ENCODE peak calls at places on chromosome 10, in four cellular contexts. T, C, H and G are unnamed samples.

GRCh38 chr10:130137077-130137448 is 872 bp downstream of the GLRX3 start:
- DNase-seq in T (no peak), C (peak; percentile 21), H (no peak), G (no peak)

GRCh38 chr10:42985436-42986316 is 91.2 kb upstream of the RET start:
- DNase-seq in T (no peak), C (no peak), H (peak; percentile 48), G (peak; percentile 57)

GRCh38 chr10:28445511-28445910 is 87.4 kb upstream of the WAC start:
- DNase-seq in T (no peak), C (no peak), H (no peak), G (no peak)

GRCh38 chr10:70381491-70382421 is 669 bp downstream of the LRRC20 start:
- DNase-seq in T (peak; percentile 86), C (no peak), H (no peak), G (no peak)

GRCh38 chr10:12921163-12921562 is 80.3 kb downstream of the CCDC3 start:
- DNase-seq in T (no peak), C (no peak), H (no peak), G (no peak)

GRCh38 chr10:64036306-64036930 is 515.2 kb downstream of the REEP3 start:
- DNase-seq in T (no peak), C (no peak), H (no peak), G (no peak)

GRCh38 chr10:112871021-112871420 is 79.0 kb upstream of the TCF7L2 start:
- DNase-seq in T (no peak), C (no peak), H (no peak), G (no peak)

GRCh38 chr10:57202356-57202755 is 841.3 kb upstream of the ZWINT start:
- DNase-seq in T (no peak), C (no peak), H (no peak), G (no peak)

GRCh38 chr10:48446785-48447184 is 140.3 kb downstream of the MAPK8 start:
- DNase-seq in T (peak; percentile 51), C (no peak), H (no peak), G (no peak)

GRCh38 chr10:112491144-112491543 is 44.1 kb downstream of the VTI1A start:
- DNase-seq in T (no peak), C (no peak), H (no peak), G (no peak)

GRCh38 chr10:103241262-103242011 is 4.2 kb upstream of the RPEL1 start:
- DNase-seq in T (no peak), C (peak; percentile 86), H (no peak), G (no peak)

GRCh38 chr10:115801987-115802386 is 471.0 kb downstream of the GFRA1 start:
- DNase-seq in T (no peak), C (no peak), H (no peak), G (no peak)

GRCh38 chr10:70927221-70927943 is 39.0 kb upstream of the PCBD1 start:
- DNase-seq in T (no peak), C (no peak), H (no peak), G (no peak)

GRCh38 chr10:76025124-76025477 is 593.7 kb downstream of the LRMDA start:
- DNase-seq in T (no peak), C (no peak), H (no peak), G (no peak)

GRCh38 chr10:105068497-105068896 is 427.4 kb downstream of the SORCS3 start:
- DNase-seq in T (no peak), C (peak; percentile 0), H (no peak), G (no peak)

GRCh38 chr10:130141878-130142277 is 5.7 kb downstream of the GLRX3 start:
- DNase-seq in T (no peak), C (no peak), H (no peak), G (no peak)

GRCh38 chr10:128626397-128627060 is 500.3 kb upstream of the MKI67 start:
- DNase-seq in T (no peak), C (no peak), H (no peak), G (no peak)

GRCh38 chr10:10967029-10967428 is 50.6 kb upstream of the CELF2 start:
- DNase-seq in T (no peak), C (no peak), H (no peak), G (no peak)

GRCh38 chr10:108735380-108735779 is 1187.9 kb downstream of the XPNPEP1 start:
- DNase-seq in T (no peak), C (peak; percentile 77), H (no peak), G (no peak)

GRCh38 chr10:98696516-98696915 is 249.8 kb upstream of the HPS1 start:
- DNase-seq in T (no peak), C (no peak), H (no peak), G (no peak)

GRCh38 chr10:120041807-120042545 is 149.4 kb downstream of the SEC23IP start:
- DNase-seq in T (no peak), C (no peak), H (no peak), G (no peak)

GRCh38 chr10:71075066-71075758 is 137.2 kb upstream of the UNC5B start:
- DNase-seq in T (peak; percentile 60), C (no peak), H (peak; percentile 68), G (peak; percentile 54)

DNA sequence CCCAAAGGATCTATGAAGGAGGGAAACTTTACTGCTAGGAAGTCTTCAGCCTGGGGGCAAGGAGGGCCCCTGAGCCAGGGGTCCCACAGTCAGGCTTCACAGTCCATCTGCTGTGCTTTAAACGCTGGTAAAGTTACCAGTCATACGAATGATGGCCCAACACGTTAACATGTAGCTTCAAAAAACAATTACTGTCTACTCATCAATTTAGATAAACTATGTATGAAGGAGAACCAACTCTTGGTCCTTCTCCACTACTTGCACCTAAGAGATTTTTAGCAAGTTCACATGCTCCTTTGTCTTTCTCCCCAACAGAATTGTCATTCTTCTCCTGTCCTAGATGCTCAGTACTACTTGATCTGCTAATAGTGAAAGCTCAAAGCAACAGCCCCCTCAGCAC is 16.6 kb downstream of the JCAD start:
- DNase-seq in T (no peak), C (no peak), H (no peak), G (no peak)
- H3K27ac ChIP-seq in T (no peak overlapping the region), C (no peak overlapping the region), H (no peak overlapping the region), G (peak overlapping the region; percentile 66)

DNA sequence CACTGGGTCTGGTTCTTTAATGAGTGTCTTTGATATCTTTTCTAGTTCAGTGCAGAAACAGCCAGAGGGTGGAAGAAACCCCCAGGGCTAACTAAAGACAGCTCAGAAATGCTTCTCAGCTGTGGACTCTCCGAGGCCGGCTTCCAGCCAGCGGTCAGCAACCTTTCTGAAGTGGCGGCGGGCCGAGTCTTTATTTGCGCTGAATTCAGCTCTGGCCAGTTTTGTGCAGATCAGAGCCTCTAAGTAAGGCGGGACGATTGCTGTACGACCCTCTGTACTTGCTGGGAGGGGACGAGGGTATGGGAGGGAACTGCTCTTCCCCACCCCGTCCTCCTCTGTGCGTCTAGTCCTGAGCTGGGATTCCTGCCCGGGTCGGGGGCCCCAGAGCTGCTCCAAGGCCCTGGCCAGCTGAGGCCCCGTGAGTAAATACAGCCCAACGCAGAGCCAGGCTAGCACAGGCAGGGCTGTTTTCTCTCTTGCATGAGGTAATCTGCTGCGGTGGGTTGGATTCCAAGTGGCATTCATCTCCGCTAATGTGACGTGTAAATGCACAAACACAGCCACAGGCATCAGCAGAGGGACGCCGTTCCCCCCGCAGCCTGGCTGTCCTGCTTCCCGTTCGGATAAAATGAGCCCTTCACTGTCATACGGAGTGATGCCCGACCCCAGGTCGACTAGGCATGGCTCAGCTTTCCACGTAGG is 159.7 kb downstream of the PIP4K2A start:
- DNase-seq in T (peak; percentile 82), C (no peak), H (no peak), G (peak; percentile 80)
- H3K27ac ChIP-seq in T (peak overlapping the region; percentile 62), C (no peak overlapping the region), H (peak overlapping the region; percentile 50), G (peak overlapping the region; percentile 74)

DNA sequence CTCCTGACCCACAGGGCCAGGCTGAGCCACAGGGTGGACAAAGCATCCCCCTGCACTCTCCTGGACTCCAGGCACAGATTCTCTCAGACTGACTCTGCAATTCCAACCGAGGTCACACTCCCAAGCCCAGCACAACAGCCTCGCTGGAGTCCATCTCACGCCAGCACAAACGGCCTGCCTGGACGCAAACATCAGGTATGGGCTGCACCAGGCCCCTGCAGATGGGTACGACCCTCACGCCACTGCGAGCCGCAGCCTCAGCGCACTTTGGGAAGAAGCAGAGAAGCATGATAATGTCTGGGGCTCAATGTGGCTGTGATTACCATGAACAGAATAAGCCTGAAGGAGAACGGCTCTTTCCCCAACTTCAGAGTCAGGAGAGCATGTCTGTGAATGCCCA is 66.4 kb upstream of the CFAP46 start:
- DNase-seq in T (no peak), C (no peak), H (no peak), G (no peak)
- H3K27ac ChIP-seq in T (no peak overlapping the region), C (no peak overlapping the region), H (no peak overlapping the region), G (no peak overlapping the region)

DNA sequence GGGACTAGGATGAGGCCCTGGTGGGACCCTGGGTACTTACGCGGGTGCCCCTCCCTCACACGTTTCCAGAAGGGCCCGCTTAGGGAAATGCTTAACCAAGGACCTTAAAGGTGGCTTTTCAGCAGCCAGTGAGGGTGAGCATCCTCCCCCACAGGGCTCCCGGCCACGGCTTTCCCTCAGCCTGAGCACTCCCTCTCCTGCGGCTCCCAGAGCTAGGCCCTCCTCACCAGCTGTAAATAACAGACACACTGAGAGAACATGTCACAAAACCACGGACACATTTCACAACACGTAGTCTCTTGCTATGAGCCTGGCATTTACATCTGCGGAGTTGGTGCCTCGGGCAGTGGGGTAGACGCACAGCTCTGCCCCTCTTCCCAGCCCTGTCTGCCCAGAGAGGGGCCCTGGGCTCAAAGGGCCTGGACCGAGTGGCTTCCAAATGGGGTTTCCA is 25.2 kb downstream of the GRID1 start:
- DNase-seq in T (peak; percentile 51), C (no peak), H (no peak), G (no peak)
- H3K27ac ChIP-seq in T (no peak overlapping the region), C (no peak overlapping the region), H (no peak overlapping the region), G (no peak overlapping the region)

GRCh38 chr10:24723386-24723787 is 300 bp downstream of the ARHGAP21 start:
- DNase-seq in T (no peak), C (no peak), H (no peak), G (peak; percentile 75)

GRCh38 chr10:24723788-24724380 is at the start of gene ARHGAP21:
- DNase-seq in T (peak; percentile 90), C (peak; percentile 61), H (peak; percentile 87), G (peak; percentile 84)

GRCh38 chr10:24722131-24722675 is 1.5 kb downstream of the ARHGAP21 start:
- DNase-seq in T (no peak), C (no peak), H (no peak), G (no peak)

GRCh38 chr10:24721254-24722106 is 2.2 kb downstream of the ARHGAP21 start:
- DNase-seq in T (peak; percentile 78), C (no peak), H (peak; percentile 84), G (peak; percentile 75)

GRCh38 chr10:24722676-24723385 is 856 bp downstream of the ARHGAP21 start:
- DNase-seq in T (peak; percentile 91), C (no peak), H (no peak), G (peak; percentile 77)
- H3K27ac ChIP-seq in T (peak overlapping the region; percentile 78), C (peak overlapping the region; percentile 84), H (peak overlapping the region; percentile 90), G (peak overlapping the region; percentile 98)

DNA sequence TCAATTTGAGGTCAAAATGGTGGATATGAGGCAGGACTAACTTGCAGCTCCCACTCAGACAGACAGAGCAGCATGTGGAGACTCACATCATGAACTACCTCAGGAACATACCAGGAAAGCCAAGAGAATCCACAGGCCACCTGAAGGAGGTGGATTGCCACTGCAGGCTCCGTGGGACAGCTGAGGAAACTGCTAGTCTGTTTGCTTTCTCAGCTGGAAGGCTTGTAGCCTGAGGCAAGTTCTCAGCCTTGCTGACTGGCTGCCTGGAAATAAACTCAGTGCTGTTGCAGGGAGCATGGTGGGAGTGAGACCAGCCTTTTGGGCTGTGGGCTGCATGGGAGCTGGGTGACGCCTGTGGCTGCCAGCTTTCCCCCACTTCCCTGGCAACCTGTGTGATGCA is 202.9 kb downstream of the ZNF248 start:
- DNase-seq in T (no peak), C (no peak), H (no peak), G (no peak)
- H3K27ac ChIP-seq in T (no peak overlapping the region), C (no peak overlapping the region), H (no peak overlapping the region), G (no peak overlapping the region)